ENCODE peak calls at places on chromosomes 13 and 19, in four cellular contexts. J, G, H and M are unnamed samples.

GRCh38 chr19:43527860-43528622 is 1.0 kb upstream of the ETHE1 start:
- DNase-seq in G (peak), H (peak), J (no peak), M (peak)

GRCh38 chr13:95139186-95139585 is 162.1 kb downstream of the ABCC4 start:
- DNase-seq in G (no peak), H (no peak), J (no peak), M (no peak)

GRCh38 chr13:86559915-86560314 is 760.7 kb upstream of the SLITRK6 start:
- DNase-seq in J (no peak), H (no peak), G (no peak), M (no peak)

GRCh38 chr13:100235311-100235901 is 146.5 kb downstream of the PCCA start:
- DNase-seq in J (no peak), G (peak), H (no peak), M (peak)

GRCh38 chr13:70732611-70733010 is 624.4 kb upstream of the KLHL1 start:
- DNase-seq in G (no peak), J (no peak), H (no peak), M (no peak)

GRCh38 chr13:105991622-105992254 is 543.7 kb downstream of the EFNB2 start:
- DNase-seq in G (peak), H (no peak), J (peak), M (peak)

GRCh38 chr19:36060430-36060829 is 5.7 kb downstream of the WDR62 start:
- DNase-seq in H (peak), G (peak), J (peak), M (peak)

GRCh38 chr13:94660695-94661324 is 51.5 kb downstream of the SOX21 start:
- DNase-seq in J (no peak), H (no peak), G (no peak), M (peak)

GRCh38 chr13:114107686-114108081 is 24.7 kb downstream of the RASA3 start:
- DNase-seq in G (no peak), J (no peak), H (peak), M (peak)

GRCh38 chr13:42660367-42660965 is 86.5 kb downstream of the TNFSF11 start:
- DNase-seq in J (no peak), H (no peak), G (peak), M (peak)

GRCh38 chr13:29131881-29132668 is 311.9 kb downstream of the MTUS2 start:
- DNase-seq in G (no peak), H (no peak), J (no peak), M (no peak)

GRCh38 chr13:53758946-53759345 is 730.3 kb downstream of the OLFM4 start:
- DNase-seq in H (no peak), J (no peak), G (no peak), M (no peak)

GRCh38 chr13:32829676-32830091 is 186.5 kb upstream of the KL start:
- DNase-seq in G (peak), J (no peak), H (no peak), M (peak)

GRCh38 chr19:47609885-47610545 is 1.1 kb downstream of the BICRA start:
- DNase-seq in J (peak), H (peak), G (peak), M (peak)

GRCh38 chr19:1019980-1020867 is 699 bp downstream of the TMEM259 start:
- DNase-seq in H (no peak), J (no peak), G (no peak), M (no peak)

GRCh38 chr13:99991013-99991805 is 9.6 kb downstream of the ZIC2 start:
- DNase-seq in G (no peak), H (no peak), J (no peak), M (no peak)

GRCh38 chr13:81540777-81541176 is 1199.9 kb upstream of the SPRY2 start:
- DNase-seq in H (no peak), G (no peak), J (no peak), M (no peak)

GRCh38 chr13:48731957-48732569 is 78.3 kb downstream of the CYSLTR2 start:
- DNase-seq in H (peak), J (peak), G (peak), M (peak)

GRCh38 chr19:45973564-45974338 is at the start of gene NOVA2:
- DNase-seq in G (peak), H (peak), J (peak), M (peak)

GRCh38 chr13:20826810-20827560 is 53.2 kb upstream of the EEF1AKMT1 start:
- DNase-seq in H (no peak), G (peak), J (no peak), M (no peak)

GRCh38 chr13:44267966-44268365 is 105.7 kb upstream of the SERP2 start:
- DNase-seq in J (no peak), G (peak), H (no peak), M (peak)

GRCh38 chr13:43698743-43699142 is 88.0 kb downstream of the ENOX1 start:
- DNase-seq in G (no peak), J (no peak), H (no peak), M (peak)

GRCh38 chr19:45323671-45324081 is 1.0 kb upstream of the CKM start:
- DNase-seq in G (no peak), H (peak), J (peak), M (no peak)

GRCh38 chr19:44845286-44845611 is 848 bp upstream of the NECTIN2 start:
- DNase-seq in J (no peak), H (no peak), G (no peak), M (no peak)

GRCh38 chr19:45676851-45677263 is 8.8 kb downstream of the GIPR start:
- DNase-seq in J (peak), H (peak), G (no peak), M (no peak)

GRCh38 chr13:74009100-74009668 is 125.0 kb downstream of the KLF12 start:
- DNase-seq in H (no peak), G (no peak), J (no peak), M (no peak)

GRCh38 chr19:15289673-15290072 is 42.7 kb downstream of the BRD4 start:
- DNase-seq in J (no peak), H (no peak), G (no peak), M (no peak)

GRCh38 chr19:14272623-14273022 is 66.7 kb upstream of the ADGRL1 start:
- DNase-seq in G (no peak), H (no peak), J (no peak), M (no peak)

GRCh38 chr13:28320884-28321574 is 173.9 kb downstream of the FLT1 start:
- DNase-seq in H (no peak), G (no peak), J (no peak), M (peak)

GRCh38 chr19:14174883-14175282 is 31.1 kb downstream of the ADGRL1 start:
- DNase-seq in H (no peak), J (no peak), G (no peak), M (no peak)

GRCh38 chr19:45468803-45469131 is 971 bp downstream of the FOSB start:
- DNase-seq in G (no peak), J (peak), H (no peak), M (no peak)

GRCh38 chr13:77478645-77478997 is 56.9 kb upstream of the SCEL start:
- DNase-seq in H (no peak), G (no peak), J (no peak), M (no peak)

GRCh38 chr13:110340812-110341444 is 33.8 kb downstream of the COL4A2 start:
- DNase-seq in H (peak), G (peak), J (peak), M (peak)
- H3K4me3 ChIP-seq in H (no peak), G (no peak), J (no peak), M (no peak)

GRCh38 chr19:3133793-3134116 is 2.1 kb upstream of the GNA15 start:
- DNase-seq in J (no peak), G (no peak), H (no peak), M (no peak)

GRCh38 chr19:3132971-3133792 is 2.7 kb upstream of the GNA15 start:
- DNase-seq in H (peak), J (no peak), G (no peak), M (peak)

GRCh38 chr19:3129112-3129511 is 6.7 kb upstream of the GNA15 start:
- DNase-seq in G (peak), J (no peak), H (no peak), M (peak)

GRCh38 chr19:3135961-3136683 is at the start of gene GNA15:
- DNase-seq in J (peak), G (peak), H (peak), M (no peak)

GRCh38 chr19:3131168-3131567 is 4.7 kb upstream of the GNA15 start:
- DNase-seq in H (no peak), J (no peak), G (no peak), M (no peak)
- H3K4me3 ChIP-seq in H (no peak), J (no peak), G (no peak), M (no peak)

GRCh38 chr19:12333162-12334159 is at the start of gene ZNF563:
- DNase-seq in H (peak), G (peak), J (peak), M (peak)
- H3K4me3 ChIP-seq in H (peak), G (peak), J (peak), M (peak)

GRCh38 chr19:51733742-51734522 is 10.1 kb upstream of the HAS1 start:
- DNase-seq in G (no peak), J (no peak), H (no peak), M (no peak)
- H3K4me3 ChIP-seq in G (no peak), J (no peak), H (no peak), M (no peak)

GRCh38 chr13:78586706-78587105 is 16.6 kb downstream of the POU4F1 start:
- DNase-seq in H (no peak), G (no peak), J (no peak), M (no peak)
- H3K4me3 ChIP-seq in H (no peak), G (no peak), J (no peak), M (no peak)

DNA sequence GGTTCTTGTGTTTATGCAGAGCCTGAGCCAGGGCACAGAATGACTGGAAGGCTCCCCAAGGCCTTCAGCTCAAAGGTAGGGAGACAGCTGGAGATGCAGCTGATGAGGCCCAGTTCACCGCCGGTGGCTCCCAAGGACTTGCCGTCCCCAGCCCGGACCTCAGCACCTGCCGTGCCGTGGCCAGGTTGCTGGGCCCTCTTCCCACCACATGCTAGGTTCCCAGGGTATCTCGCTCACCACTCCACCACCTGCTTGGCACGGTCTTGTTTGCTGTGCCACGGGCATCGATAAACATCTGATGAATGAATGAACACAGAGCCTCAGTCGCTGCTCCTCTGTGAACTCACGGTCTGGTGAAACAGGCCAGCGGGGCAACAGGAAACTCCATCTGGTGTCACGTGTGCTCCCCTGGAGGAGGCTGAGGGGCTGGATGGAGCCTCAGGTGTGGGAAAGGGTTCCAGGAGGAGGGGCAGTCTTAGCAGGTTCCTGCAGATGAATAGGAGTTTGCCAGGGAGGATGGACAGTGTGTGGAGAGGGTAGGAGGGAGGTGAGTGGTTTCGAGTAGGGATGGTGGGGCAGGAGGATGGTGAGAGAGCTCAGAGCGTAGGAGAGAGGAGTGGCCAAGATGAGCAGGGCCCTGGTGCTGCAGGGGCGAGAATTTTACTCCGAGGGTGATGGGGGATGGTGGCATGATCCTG is 3.6 kb upstream of the KLK14 start:
- DNase-seq in H (no peak), J (no peak), G (no peak), M (no peak)
- H3K4me3 ChIP-seq in H (no peak), J (no peak), G (no peak), M (no peak)

GRCh38 chr19:49205114-49205513 is 47.5 kb downstream of the TRPM4 start:
- DNase-seq in J (no peak), H (no peak), G (no peak), M (no peak)
- H3K4me3 ChIP-seq in J (no peak), H (no peak), G (no peak), M (no peak)

GRCh38 chr13:64675256-64675892 is 2554.8 kb downstream of the PCDH9 start:
- DNase-seq in H (no peak), G (peak), J (no peak), M (no peak)

GRCh38 chr13:64684108-64684507 is 2546.0 kb downstream of the PCDH9 start:
- DNase-seq in H (no peak), J (no peak), G (no peak), M (no peak)

GRCh38 chr13:64684685-64685431 is 2545.3 kb downstream of the PCDH9 start:
- DNase-seq in H (no peak), G (no peak), J (no peak), M (no peak)

GRCh38 chr13:64680739-64681138 is 2549.4 kb downstream of the PCDH9 start:
- DNase-seq in H (no peak), J (no peak), G (no peak), M (no peak)
- H3K4me3 ChIP-seq in H (no peak), J (no peak), G (no peak), M (no peak)

GRCh38 chr19:53537126-53537522 is 821 bp upstream of the ZNF331 start:
- DNase-seq in H (no peak), J (no peak), G (no peak), M (no peak)
- H3K4me3 ChIP-seq in H (peak), J (peak), G (peak), M (peak)